ENCODE peak calls at places on chromosome 12, in nine cellular contexts. One of them, this sample, is unnamed.

GRCh38 chr12:2528001-2528400 is 266.8 kb upstream of the FKBP4 start:
- DNase-seq in stimulated activated naive B cell treated with anti-CD40 and anti-IgM and Interleukin-4, amounts not matched to agents 10 μg/mL and 1 μg/mL and 100 μg/mL, for 72 hours: no peak
- DNase-seq in kidney tubule cell: no peak
- DNase-seq in iris pigment epithelial cell: no peak
- DNase-seq in amniotic stem cell: no peak
- DNase-seq in ELR: no peak
- DNase-seq in endothelial cell: no peak
- DNase-seq in GOT3: no peak
- DNase-seq in CD4-positive, alpha-beta memory T cell: no peak
- DNase-seq in this sample: no peak

GRCh38 chr12:121964813-121965643 is 46.6 kb downstream of the CFAP251 start:
- DNase-seq in GOT3: no peak
- DNase-seq in amniotic stem cell: no peak
- DNase-seq in CD4-positive, alpha-beta memory T cell: no peak
- DNase-seq in endothelial cell: no peak
- DNase-seq in ELR: peak
- DNase-seq in stimulated activated naive B cell treated with anti-CD40 and anti-IgM and Interleukin-4, amounts not matched to agents 10 μg/mL and 1 μg/mL and 100 μg/mL, for 72 hours: no peak
- DNase-seq in kidney tubule cell: peak
- DNase-seq in iris pigment epithelial cell: peak
- DNase-seq in this sample: no peak

GRCh38 chr12:4421590-4422031 is 24.0 kb downstream of the FGF6 start:
- DNase-seq in stimulated activated naive B cell treated with anti-CD40 and anti-IgM and Interleukin-4, amounts not matched to agents 10 μg/mL and 1 μg/mL and 100 μg/mL, for 72 hours: no peak
- DNase-seq in ELR: peak
- DNase-seq in GOT3: no peak
- DNase-seq in CD4-positive, alpha-beta memory T cell: peak
- DNase-seq in endothelial cell: peak
- DNase-seq in amniotic stem cell: peak
- DNase-seq in kidney tubule cell: peak
- DNase-seq in iris pigment epithelial cell: peak
- DNase-seq in this sample: no peak

GRCh38 chr12:57176139-57176477 is 28.7 kb upstream of the LRP1-AS start:
- DNase-seq in CD4-positive, alpha-beta memory T cell: no peak
- DNase-seq in amniotic stem cell: no peak
- DNase-seq in endothelial cell: no peak
- DNase-seq in iris pigment epithelial cell: no peak
- DNase-seq in kidney tubule cell: no peak
- DNase-seq in stimulated activated naive B cell treated with anti-CD40 and anti-IgM and Interleukin-4, amounts not matched to agents 10 μg/mL and 1 μg/mL and 100 μg/mL, for 72 hours: no peak
- DNase-seq in ELR: no peak
- DNase-seq in GOT3: no peak
- DNase-seq in this sample: no peak

GRCh38 chr12:110597885-110598284 is 14.8 kb upstream of the PPTC7 start:
- DNase-seq in CD4-positive, alpha-beta memory T cell: no peak
- DNase-seq in amniotic stem cell: no peak
- DNase-seq in stimulated activated naive B cell treated with anti-CD40 and anti-IgM and Interleukin-4, amounts not matched to agents 10 μg/mL and 1 μg/mL and 100 μg/mL, for 72 hours: no peak
- DNase-seq in GOT3: no peak
- DNase-seq in kidney tubule cell: no peak
- DNase-seq in endothelial cell: no peak
- DNase-seq in ELR: no peak
- DNase-seq in iris pigment epithelial cell: no peak
- DNase-seq in this sample: no peak

GRCh38 chr12:13103391-13104033 is at the start of gene GSG1:
- DNase-seq in amniotic stem cell: no peak
- DNase-seq in iris pigment epithelial cell: no peak
- DNase-seq in GOT3: no peak
- DNase-seq in endothelial cell: no peak
- DNase-seq in CD4-positive, alpha-beta memory T cell: no peak
- DNase-seq in kidney tubule cell: no peak
- DNase-seq in stimulated activated naive B cell treated with anti-CD40 and anti-IgM and Interleukin-4, amounts not matched to agents 10 μg/mL and 1 μg/mL and 100 μg/mL, for 72 hours: no peak
- DNase-seq in ELR: peak
- DNase-seq in this sample: no peak

GRCh38 chr12:52007158-52007921 is 594 bp downstream of the TAMALIN start:
- DNase-seq in stimulated activated naive B cell treated with anti-CD40 and anti-IgM and Interleukin-4, amounts not matched to agents 10 μg/mL and 1 μg/mL and 100 μg/mL, for 72 hours: peak
- DNase-seq in amniotic stem cell: no peak
- DNase-seq in endothelial cell: no peak
- DNase-seq in CD4-positive, alpha-beta memory T cell: peak
- DNase-seq in ELR: no peak
- DNase-seq in GOT3: no peak
- DNase-seq in iris pigment epithelial cell: no peak
- DNase-seq in kidney tubule cell: no peak
- DNase-seq in this sample: peak

GRCh38 chr12:74889563-74890236 is 319.9 kb downstream of the KCNC2 start:
- DNase-seq in iris pigment epithelial cell: peak
- DNase-seq in kidney tubule cell: peak
- DNase-seq in endothelial cell: no peak
- DNase-seq in GOT3: no peak
- DNase-seq in amniotic stem cell: no peak
- DNase-seq in CD4-positive, alpha-beta memory T cell: peak
- DNase-seq in ELR: peak
- DNase-seq in stimulated activated naive B cell treated with anti-CD40 and anti-IgM and Interleukin-4, amounts not matched to agents 10 μg/mL and 1 μg/mL and 100 μg/mL, for 72 hours: no peak
- DNase-seq in this sample: no peak

GRCh38 chr12:111411187-111411764 is 5.6 kb downstream of the SH2B3 start:
- DNase-seq in amniotic stem cell: no peak
- DNase-seq in iris pigment epithelial cell: no peak
- DNase-seq in CD4-positive, alpha-beta memory T cell: no peak
- DNase-seq in endothelial cell: no peak
- DNase-seq in ELR: no peak
- DNase-seq in GOT3: no peak
- DNase-seq in stimulated activated naive B cell treated with anti-CD40 and anti-IgM and Interleukin-4, amounts not matched to agents 10 μg/mL and 1 μg/mL and 100 μg/mL, for 72 hours: no peak
- DNase-seq in kidney tubule cell: no peak
- DNase-seq in this sample: no peak

GRCh38 chr12:94795520-94795919 is 145.2 kb upstream of the TMCC3 start:
- DNase-seq in GOT3: no peak
- DNase-seq in iris pigment epithelial cell: peak
- DNase-seq in kidney tubule cell: peak
- DNase-seq in ELR: peak
- DNase-seq in amniotic stem cell: peak
- DNase-seq in stimulated activated naive B cell treated with anti-CD40 and anti-IgM and Interleukin-4, amounts not matched to agents 10 μg/mL and 1 μg/mL and 100 μg/mL, for 72 hours: no peak
- DNase-seq in endothelial cell: no peak
- DNase-seq in CD4-positive, alpha-beta memory T cell: no peak
- DNase-seq in this sample: no peak

GRCh38 chr12:79127268-79127895 is 262.8 kb downstream of the SYT1 start:
- DNase-seq in GOT3: no peak
- DNase-seq in CD4-positive, alpha-beta memory T cell: no peak
- DNase-seq in amniotic stem cell: no peak
- DNase-seq in stimulated activated naive B cell treated with anti-CD40 and anti-IgM and Interleukin-4, amounts not matched to agents 10 μg/mL and 1 μg/mL and 100 μg/mL, for 72 hours: no peak
- DNase-seq in ELR: peak
- DNase-seq in iris pigment epithelial cell: peak
- DNase-seq in endothelial cell: no peak
- DNase-seq in kidney tubule cell: peak
- DNase-seq in this sample: no peak

GRCh38 chr12:50147281-50147680 is 19.9 kb downstream of the CERS5 start:
- DNase-seq in ELR: no peak
- DNase-seq in stimulated activated naive B cell treated with anti-CD40 and anti-IgM and Interleukin-4, amounts not matched to agents 10 μg/mL and 1 μg/mL and 100 μg/mL, for 72 hours: no peak
- DNase-seq in amniotic stem cell: no peak
- DNase-seq in GOT3: no peak
- DNase-seq in kidney tubule cell: no peak
- DNase-seq in CD4-positive, alpha-beta memory T cell: no peak
- DNase-seq in iris pigment epithelial cell: no peak
- DNase-seq in endothelial cell: no peak
- DNase-seq in this sample: no peak

GRCh38 chr12:98863167-98863566 is 218.1 kb downstream of the APAF1 start:
- DNase-seq in kidney tubule cell: no peak
- DNase-seq in CD4-positive, alpha-beta memory T cell: no peak
- DNase-seq in stimulated activated naive B cell treated with anti-CD40 and anti-IgM and Interleukin-4, amounts not matched to agents 10 μg/mL and 1 μg/mL and 100 μg/mL, for 72 hours: no peak
- DNase-seq in GOT3: no peak
- DNase-seq in iris pigment epithelial cell: no peak
- DNase-seq in endothelial cell: no peak
- DNase-seq in ELR: no peak
- DNase-seq in amniotic stem cell: no peak
- DNase-seq in this sample: no peak

GRCh38 chr12:116202940-116203339 is 74.6 kb downstream of the MED13L start:
- DNase-seq in CD4-positive, alpha-beta memory T cell: no peak
- DNase-seq in endothelial cell: no peak
- DNase-seq in kidney tubule cell: no peak
- DNase-seq in iris pigment epithelial cell: peak
- DNase-seq in ELR: peak
- DNase-seq in stimulated activated naive B cell treated with anti-CD40 and anti-IgM and Interleukin-4, amounts not matched to agents 10 μg/mL and 1 μg/mL and 100 μg/mL, for 72 hours: no peak
- DNase-seq in amniotic stem cell: no peak
- DNase-seq in GOT3: no peak
- DNase-seq in this sample: no peak

GRCh38 chr12:114265036-114265435 is 140.9 kb downstream of the TBX5 start:
- DNase-seq in stimulated activated naive B cell treated with anti-CD40 and anti-IgM and Interleukin-4, amounts not matched to agents 10 μg/mL and 1 μg/mL and 100 μg/mL, for 72 hours: no peak
- DNase-seq in ELR: no peak
- DNase-seq in kidney tubule cell: no peak
- DNase-seq in amniotic stem cell: no peak
- DNase-seq in endothelial cell: no peak
- DNase-seq in GOT3: no peak
- DNase-seq in iris pigment epithelial cell: no peak
- DNase-seq in CD4-positive, alpha-beta memory T cell: no peak
- DNase-seq in this sample: no peak

GRCh38 chr12:67625004-67625403 is 23.5 kb upstream of the DYRK2 start:
- DNase-seq in CD4-positive, alpha-beta memory T cell: no peak
- DNase-seq in endothelial cell: no peak
- DNase-seq in GOT3: no peak
- DNase-seq in ELR: no peak
- DNase-seq in iris pigment epithelial cell: peak
- DNase-seq in stimulated activated naive B cell treated with anti-CD40 and anti-IgM and Interleukin-4, amounts not matched to agents 10 μg/mL and 1 μg/mL and 100 μg/mL, for 72 hours: no peak
- DNase-seq in amniotic stem cell: no peak
- DNase-seq in kidney tubule cell: peak
- DNase-seq in this sample: no peak

GRCh38 chr12:62976110-62976640 is 41.2 kb upstream of the PPM1H start:
- DNase-seq in stimulated activated naive B cell treated with anti-CD40 and anti-IgM and Interleukin-4, amounts not matched to agents 10 μg/mL and 1 μg/mL and 100 μg/mL, for 72 hours: no peak
- DNase-seq in CD4-positive, alpha-beta memory T cell: no peak
- DNase-seq in endothelial cell: no peak
- DNase-seq in GOT3: no peak
- DNase-seq in iris pigment epithelial cell: no peak
- DNase-seq in amniotic stem cell: no peak
- DNase-seq in ELR: peak
- DNase-seq in kidney tubule cell: no peak
- DNase-seq in this sample: no peak

GRCh38 chr12:12582895-12583303 is 20.2 kb upstream of the DUSP16 start:
- DNase-seq in endothelial cell: no peak
- DNase-seq in CD4-positive, alpha-beta memory T cell: no peak
- DNase-seq in stimulated activated naive B cell treated with anti-CD40 and anti-IgM and Interleukin-4, amounts not matched to agents 10 μg/mL and 1 μg/mL and 100 μg/mL, for 72 hours: peak
- DNase-seq in iris pigment epithelial cell: peak
- DNase-seq in kidney tubule cell: peak
- DNase-seq in amniotic stem cell: no peak
- DNase-seq in ELR: peak
- DNase-seq in GOT3: no peak
- DNase-seq in this sample: no peak

GRCh38 chr12:14612895-14613294 is 45.2 kb upstream of the PLBD1 start:
- DNase-seq in endothelial cell: no peak
- DNase-seq in CD4-positive, alpha-beta memory T cell: no peak
- DNase-seq in GOT3: no peak
- DNase-seq in iris pigment epithelial cell: no peak
- DNase-seq in stimulated activated naive B cell treated with anti-CD40 and anti-IgM and Interleukin-4, amounts not matched to agents 10 μg/mL and 1 μg/mL and 100 μg/mL, for 72 hours: no peak
- DNase-seq in amniotic stem cell: no peak
- DNase-seq in ELR: no peak
- DNase-seq in kidney tubule cell: no peak
- DNase-seq in this sample: no peak

GRCh38 chr12:402127-402456 is 648 bp downstream of the CCDC77 start:
- DNase-seq in kidney tubule cell: peak
- DNase-seq in iris pigment epithelial cell: peak
- DNase-seq in ELR: peak
- DNase-seq in GOT3: no peak
- DNase-seq in amniotic stem cell: no peak
- DNase-seq in stimulated activated naive B cell treated with anti-CD40 and anti-IgM and Interleukin-4, amounts not matched to agents 10 μg/mL and 1 μg/mL and 100 μg/mL, for 72 hours: no peak
- DNase-seq in endothelial cell: peak
- DNase-seq in CD4-positive, alpha-beta memory T cell: peak
- DNase-seq in this sample: no peak

GRCh38 chr12:121581681-121582439 is 1.0 kb upstream of the KDM2B start:
- DNase-seq in stimulated activated naive B cell treated with anti-CD40 and anti-IgM and Interleukin-4, amounts not matched to agents 10 μg/mL and 1 μg/mL and 100 μg/mL, for 72 hours: no peak
- DNase-seq in CD4-positive, alpha-beta memory T cell: peak
- DNase-seq in iris pigment epithelial cell: peak
- DNase-seq in endothelial cell: no peak
- DNase-seq in kidney tubule cell: peak
- DNase-seq in GOT3: no peak
- DNase-seq in amniotic stem cell: peak
- DNase-seq in ELR: peak
- DNase-seq in this sample: no peak

GRCh38 chr12:53966070-53966384 is 6.9 kb upstream of the HOXC11 start:
- DNase-seq in kidney tubule cell: no peak
- DNase-seq in CD4-positive, alpha-beta memory T cell: no peak
- DNase-seq in GOT3: no peak
- DNase-seq in iris pigment epithelial cell: no peak
- DNase-seq in amniotic stem cell: no peak
- DNase-seq in stimulated activated naive B cell treated with anti-CD40 and anti-IgM and Interleukin-4, amounts not matched to agents 10 μg/mL and 1 μg/mL and 100 μg/mL, for 72 hours: no peak
- DNase-seq in ELR: no peak
- DNase-seq in endothelial cell: no peak
- DNase-seq in this sample: no peak

GRCh38 chr12:131536337-131536736 is 174.6 kb upstream of the SFSWAP start:
- DNase-seq in CD4-positive, alpha-beta memory T cell: peak
- DNase-seq in iris pigment epithelial cell: no peak
- DNase-seq in amniotic stem cell: no peak
- DNase-seq in GOT3: no peak
- DNase-seq in endothelial cell: no peak
- DNase-seq in stimulated activated naive B cell treated with anti-CD40 and anti-IgM and Interleukin-4, amounts not matched to agents 10 μg/mL and 1 μg/mL and 100 μg/mL, for 72 hours: no peak
- DNase-seq in ELR: no peak
- DNase-seq in kidney tubule cell: no peak
- DNase-seq in this sample: no peak

GRCh38 chr12:89225808-89226368 is 126.4 kb downstream of the DUSP6 start:
- DNase-seq in kidney tubule cell: peak
- DNase-seq in stimulated activated naive B cell treated with anti-CD40 and anti-IgM and Interleukin-4, amounts not matched to agents 10 μg/mL and 1 μg/mL and 100 μg/mL, for 72 hours: no peak
- DNase-seq in CD4-positive, alpha-beta memory T cell: no peak
- DNase-seq in ELR: peak
- DNase-seq in GOT3: no peak
- DNase-seq in iris pigment epithelial cell: peak
- DNase-seq in endothelial cell: no peak
- DNase-seq in amniotic stem cell: no peak
- DNase-seq in this sample: peak

GRCh38 chr12:49974231-49974675 is 1.5 kb downstream of the AQP6 start:
- DNase-seq in GOT3: no peak
- DNase-seq in kidney tubule cell: peak
- DNase-seq in iris pigment epithelial cell: peak
- DNase-seq in amniotic stem cell: peak
- DNase-seq in stimulated activated naive B cell treated with anti-CD40 and anti-IgM and Interleukin-4, amounts not matched to agents 10 μg/mL and 1 μg/mL and 100 μg/mL, for 72 hours: no peak
- DNase-seq in CD4-positive, alpha-beta memory T cell: no peak
- DNase-seq in ELR: peak
- DNase-seq in endothelial cell: peak
- DNase-seq in this sample: peak

GRCh38 chr12:104356231-104357115 is 52.9 kb downstream of the EID3 start:
- DNase-seq in endothelial cell: no peak
- DNase-seq in ELR: peak
- DNase-seq in GOT3: no peak
- DNase-seq in kidney tubule cell: no peak
- DNase-seq in stimulated activated naive B cell treated with anti-CD40 and anti-IgM and Interleukin-4, amounts not matched to agents 10 μg/mL and 1 μg/mL and 100 μg/mL, for 72 hours: no peak
- DNase-seq in iris pigment epithelial cell: peak
- DNase-seq in amniotic stem cell: no peak
- DNase-seq in CD4-positive, alpha-beta memory T cell: no peak
- DNase-seq in this sample: no peak

GRCh38 chr12:78795934-78796445 is 68.6 kb upstream of the SYT1 start:
- DNase-seq in GOT3: no peak
- DNase-seq in iris pigment epithelial cell: peak
- DNase-seq in stimulated activated naive B cell treated with anti-CD40 and anti-IgM and Interleukin-4, amounts not matched to agents 10 μg/mL and 1 μg/mL and 100 μg/mL, for 72 hours: no peak
- DNase-seq in endothelial cell: no peak
- DNase-seq in ELR: peak
- DNase-seq in CD4-positive, alpha-beta memory T cell: no peak
- DNase-seq in kidney tubule cell: no peak
- DNase-seq in amniotic stem cell: no peak
- DNase-seq in this sample: no peak

GRCh38 chr12:133129368-133130037 is 571 bp downstream of the ZNF891 start:
- DNase-seq in kidney tubule cell: no peak
- DNase-seq in ELR: peak
- DNase-seq in endothelial cell: no peak
- DNase-seq in iris pigment epithelial cell: peak
- DNase-seq in stimulated activated naive B cell treated with anti-CD40 and anti-IgM and Interleukin-4, amounts not matched to agents 10 μg/mL and 1 μg/mL and 100 μg/mL, for 72 hours: no peak
- DNase-seq in CD4-positive, alpha-beta memory T cell: no peak
- DNase-seq in amniotic stem cell: no peak
- DNase-seq in GOT3: no peak
- DNase-seq in this sample: peak

GRCh38 chr12:76032043-76032981 is 736 bp upstream of the PHLDA1 start:
- DNase-seq in kidney tubule cell: peak
- DNase-seq in endothelial cell: peak
- DNase-seq in iris pigment epithelial cell: peak
- DNase-seq in amniotic stem cell: no peak
- DNase-seq in ELR: peak
- DNase-seq in stimulated activated naive B cell treated with anti-CD40 and anti-IgM and Interleukin-4, amounts not matched to agents 10 μg/mL and 1 μg/mL and 100 μg/mL, for 72 hours: peak
- DNase-seq in GOT3: no peak
- DNase-seq in CD4-positive, alpha-beta memory T cell: no peak
- DNase-seq in this sample: peak

GRCh38 chr12:121537814-121538698 is 42.8 kb downstream of the KDM2B start:
- DNase-seq in GOT3: no peak
- DNase-seq in amniotic stem cell: no peak
- DNase-seq in iris pigment epithelial cell: no peak
- DNase-seq in endothelial cell: peak
- DNase-seq in stimulated activated naive B cell treated with anti-CD40 and anti-IgM and Interleukin-4, amounts not matched to agents 10 μg/mL and 1 μg/mL and 100 μg/mL, for 72 hours: no peak
- DNase-seq in kidney tubule cell: no peak
- DNase-seq in CD4-positive, alpha-beta memory T cell: peak
- DNase-seq in ELR: peak
- DNase-seq in this sample: no peak

GRCh38 chr12:104682790-104683279 is 226.1 kb downstream of the CHST11 start:
- DNase-seq in iris pigment epithelial cell: no peak
- DNase-seq in ELR: no peak
- DNase-seq in stimulated activated naive B cell treated with anti-CD40 and anti-IgM and Interleukin-4, amounts not matched to agents 10 μg/mL and 1 μg/mL and 100 μg/mL, for 72 hours: peak
- DNase-seq in GOT3: no peak
- DNase-seq in kidney tubule cell: no peak
- DNase-seq in CD4-positive, alpha-beta memory T cell: peak
- DNase-seq in endothelial cell: no peak
- DNase-seq in amniotic stem cell: no peak
- DNase-seq in this sample: no peak

This sample was measured in pancreas.